ENCODE peak calls at places on chromosomes 13 and 19, in ten cellular contexts. D, U, G, V, S, X, P, T, W and I are unnamed samples.

GRCh38 chr13:43132228-43132627 is 108.8 kb downstream of the DNAJC15 start:
- DNase-seq in D (no peak), U (no peak), G (no peak), V (peak), S (no peak), X (no peak), P (no peak), T (peak), W (peak), I (no peak)

GRCh38 chr13:110027470-110028240 is 241.3 kb upstream of the IRS2 start:
- DNase-seq in D (no peak), U (no peak), G (no peak), V (no peak), S (no peak), X (no peak), P (no peak), T (no peak), W (no peak), I (no peak)

GRCh38 chr13:92173254-92173653 is 774.8 kb downstream of the GPC5 start:
- DNase-seq in D (no peak), U (no peak), G (no peak), V (no peak), S (no peak), X (no peak), P (no peak), T (no peak), W (no peak), I (no peak)

GRCh38 chr13:113209880-113210421 is 538 bp downstream of the CUL4A start:
- DNase-seq in D (no peak), U (peak), G (peak), V (no peak), S (no peak), X (no peak), P (peak), T (peak), W (peak), I (no peak)

GRCh38 chr13:104382941-104383340 is 1316.7 kb upstream of the SLC10A2 start:
- DNase-seq in D (no peak), U (no peak), G (no peak), V (no peak), S (peak), X (no peak), P (no peak), T (no peak), W (peak), I (no peak)

GRCh38 chr19:38545596-38545995 is 72.2 kb downstream of the MAP4K1 start:
- DNase-seq in D (no peak), U (no peak), G (no peak), V (no peak), S (no peak), X (no peak), P (no peak), T (no peak), W (no peak), I (no peak)

GRCh38 chr13:64273780-64274179 is 2858.1 kb upstream of the PCDH20 start:
- DNase-seq in D (no peak), U (no peak), G (no peak), V (no peak), S (no peak), X (no peak), P (no peak), T (no peak), W (no peak), I (no peak)

GRCh38 chr13:46479286-46479685 is 73.7 kb upstream of the LRCH1 start:
- DNase-seq in D (no peak), U (no peak), G (no peak), V (no peak), S (no peak), X (no peak), P (no peak), T (no peak), W (no peak), I (no peak)

GRCh38 chr13:30924321-30924720 is 8.1 kb upstream of the TEX26 start:
- DNase-seq in D (no peak), U (no peak), G (no peak), V (no peak), S (no peak), X (no peak), P (no peak), T (no peak), W (no peak), I (no peak)

GRCh38 chr13:24131749-24132148 is 28.8 kb upstream of the SPATA13 start:
- DNase-seq in D (no peak), U (no peak), G (no peak), V (no peak), S (no peak), X (no peak), P (no peak), T (no peak), W (no peak), I (no peak)

GRCh38 chr13:114313061-114313860 is 1.0 kb upstream of the CHAMP1 start:
- DNase-seq in D (no peak), U (no peak), G (no peak), V (no peak), S (no peak), X (no peak), P (peak), T (no peak), W (peak), I (no peak)

GRCh38 chr13:43020794-43021193 is 2.6 kb upstream of the DNAJC15 start:
- DNase-seq in D (no peak), U (no peak), G (no peak), V (no peak), S (no peak), X (no peak), P (no peak), T (no peak), W (no peak), I (no peak)

GRCh38 chr19:35171730-35172129 is 17.2 kb downstream of the FXYD5 start:
- DNase-seq in D (no peak), U (no peak), G (no peak), V (no peak), S (no peak), X (no peak), P (no peak), T (no peak), W (no peak), I (no peak)

GRCh38 chr13:29801737-29802305 is 48.6 kb downstream of the UBL3 start:
- DNase-seq in D (no peak), U (no peak), G (no peak), V (no peak), S (no peak), X (no peak), P (no peak), T (no peak), W (no peak), I (no peak)

GRCh38 chr19:19064098-19064722 is 416 bp downstream of the SLC25A42 start:
- DNase-seq in D (no peak), U (no peak), G (no peak), V (peak), S (no peak), X (no peak), P (no peak), T (no peak), W (no peak), I (no peak)

GRCh38 chr13:57878291-57878690 is 246.7 kb downstream of the PCDH17 start:
- DNase-seq in D (no peak), U (no peak), G (no peak), V (no peak), S (no peak), X (no peak), P (no peak), T (no peak), W (no peak), I (no peak)

GRCh38 chr13:20191902-20192469 is 752 bp downstream of the GJB2 start:
- DNase-seq in D (no peak), U (no peak), G (no peak), V (no peak), S (no peak), X (no peak), P (no peak), T (peak), W (peak), I (no peak)
- TF ChIP-seq CTCF in D (no peak), U (no peak), G (no peak), V (no peak), S (no peak), X (no peak), P (no peak), T (no peak), W (no peak), I (no peak)

GRCh38 chr13:27953671-27954405 is 15.3 kb downstream of the CDX2 start:
- DNase-seq in D (no peak), U (peak), G (peak), V (peak), S (peak), X (peak), P (peak), T (peak), W (peak), I (peak)
- TF ChIP-seq CTCF in D (no peak), U (peak), G (peak), V (peak), S (peak), X (peak), P (peak), T (peak), W (peak), I (peak)

DNA sequence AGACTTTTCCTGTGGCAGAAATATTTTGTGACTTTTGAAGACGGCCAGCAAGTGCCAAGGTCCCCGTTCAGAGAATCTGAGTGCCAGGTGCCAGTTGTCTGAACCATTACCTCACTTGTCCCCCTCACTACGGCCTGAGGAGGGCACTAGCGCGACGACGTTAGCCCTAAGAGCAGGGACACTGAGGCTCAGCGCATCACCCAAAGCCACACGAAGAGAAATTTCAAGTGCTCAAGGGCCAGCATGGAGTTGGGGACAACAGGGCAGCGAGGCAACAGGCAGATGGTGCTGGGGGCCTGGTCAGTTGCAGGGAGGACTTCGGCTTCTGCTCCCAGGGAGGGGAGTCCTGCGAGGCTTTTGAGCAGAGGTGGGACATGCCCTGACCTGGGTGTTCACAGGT is 9.5 kb upstream of the TYK2 start:
- DNase-seq in D (no peak), U (no peak), G (no peak), V (no peak), S (no peak), X (no peak), P (no peak), T (no peak), W (no peak), I (no peak)
- TF ChIP-seq CTCF in D (no peak), U (no peak), G (no peak), V (no peak), S (peak), X (peak), P (no peak), T (no peak), W (peak), I (no peak)

DNA sequence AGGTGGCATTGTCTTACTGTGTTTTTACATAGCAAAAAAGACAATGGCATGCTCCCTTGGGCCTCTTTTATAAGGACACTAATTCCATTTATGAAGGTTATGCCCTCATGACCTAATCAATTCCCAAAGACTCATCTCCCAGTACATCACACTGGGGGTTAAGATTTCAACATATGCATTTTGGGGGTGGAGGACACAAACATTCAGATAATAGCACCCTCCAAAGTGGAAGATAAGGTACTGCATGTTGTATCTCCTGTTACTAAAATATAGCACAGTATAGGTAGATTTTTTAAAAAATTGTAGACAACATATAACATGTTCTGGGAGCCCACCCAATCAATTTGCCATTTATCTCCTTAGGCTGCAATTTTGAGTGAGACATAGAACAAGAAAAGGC is 221.2 kb downstream of the LIG4 start:
- DNase-seq in D (no peak), U (no peak), G (no peak), V (no peak), S (no peak), X (no peak), P (no peak), T (no peak), W (no peak), I (no peak)
- TF ChIP-seq CTCF in D (no peak), U (no peak), G (no peak), V (no peak), S (no peak), X (no peak), P (no peak), T (no peak), W (no peak), I (no peak)

DNA sequence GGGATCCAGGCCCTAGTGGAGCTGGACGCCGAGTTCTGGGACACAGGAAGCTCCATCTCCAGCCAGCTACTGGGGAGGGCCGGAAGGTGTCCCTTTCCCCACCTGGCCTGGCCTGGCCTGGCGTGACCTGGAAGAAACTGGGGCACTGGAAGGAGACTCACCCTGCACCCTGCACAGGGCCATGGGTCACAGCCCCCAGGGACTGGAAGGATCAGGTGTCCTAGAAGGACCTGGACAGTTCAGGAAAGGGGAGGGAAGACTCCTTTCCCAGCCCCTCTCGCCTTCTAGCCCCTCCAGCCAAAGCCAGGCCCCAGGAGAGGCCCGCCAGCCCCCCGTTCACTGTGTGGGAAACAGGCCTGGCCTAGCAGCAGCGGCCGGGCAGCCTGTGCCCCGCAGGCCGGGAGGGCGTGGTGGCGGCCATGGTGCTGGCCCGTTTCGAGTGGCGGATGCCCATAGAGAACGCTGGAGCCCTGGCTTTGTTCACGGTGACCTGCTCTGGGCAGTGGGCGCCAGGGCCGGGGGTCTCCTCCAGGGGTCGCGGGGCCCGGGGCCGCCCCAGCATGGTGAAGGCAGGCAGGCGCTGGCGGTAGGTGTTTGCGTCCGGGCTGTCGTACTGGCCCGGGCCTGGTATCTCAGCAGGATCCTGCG is 2.8 kb upstream of the SHC2 start:
- DNase-seq in D (no peak), U (no peak), G (no peak), V (no peak), S (no peak), X (no peak), P (no peak), T (no peak), W (no peak), I (no peak)
- TF ChIP-seq CTCF in D (no peak), U (no peak), G (no peak), V (no peak), S (no peak), X (no peak), P (no peak), T (no peak), W (no peak), I (no peak)

GRCh38 chr13:74794582-74794981 is 660.4 kb upstream of the KLF12 start:
- DNase-seq in D (no peak), U (no peak), G (no peak), V (no peak), S (no peak), X (no peak), P (no peak), T (no peak), W (no peak), I (no peak)
- TF ChIP-seq CTCF in D (no peak), U (no peak), G (no peak), V (peak), S (peak), X (no peak), P (no peak), T (no peak), W (no peak), I (no peak)

GRCh38 chr13:20128459-20128927 is 32.4 kb downstream of the GJA3 start:
- DNase-seq in D (no peak), U (no peak), G (no peak), V (no peak), S (no peak), X (no peak), P (peak), T (peak), W (peak), I (no peak)
- TF ChIP-seq CTCF in D (no peak), U (peak), G (no peak), V (peak), S (peak), X (peak), P (no peak), T (no peak), W (peak), I (peak)

GRCh38 chr13:102846261-102847015 is 606 bp downstream of the ERCC5 start:
- DNase-seq in D (no peak), U (peak), G (peak), V (peak), S (no peak), X (no peak), P (peak), T (peak), W (peak), I (no peak)
- TF ChIP-seq CTCF in D (no peak), U (no peak), G (no peak), V (no peak), S (no peak), X (no peak), P (no peak), T (no peak), W (no peak), I (no peak)

GRCh38 chr19:48815870-48816501 is 5.2 kb upstream of the BCAT2 start:
- DNase-seq in D (no peak), U (no peak), G (no peak), V (no peak), S (no peak), X (no peak), P (no peak), T (no peak), W (peak), I (no peak)
- TF ChIP-seq CTCF in D (no peak), U (no peak), G (no peak), V (no peak), S (no peak), X (no peak), P (no peak), T (no peak), W (peak), I (no peak)

DNA sequence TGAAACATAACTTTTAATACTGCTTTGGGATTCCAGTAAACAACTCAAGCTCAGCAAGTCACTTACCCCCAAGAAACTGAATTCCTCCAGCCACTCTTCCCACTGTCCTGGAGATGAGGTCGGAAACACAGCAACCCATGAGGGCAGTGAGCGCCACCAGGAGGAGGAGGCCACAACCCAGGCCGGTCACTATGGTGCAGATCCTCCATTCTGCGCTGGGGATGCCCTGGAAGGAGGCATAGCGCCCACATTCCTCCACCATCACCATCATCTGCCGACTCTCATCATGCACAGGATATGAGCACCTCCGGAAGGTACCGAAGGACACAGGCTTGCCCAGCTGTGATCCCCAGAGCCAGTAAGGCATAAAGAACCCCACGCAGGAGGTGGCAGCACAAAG is 2.2 kb downstream of the LHFPL6 start:
- DNase-seq in D (no peak), U (no peak), G (no peak), V (peak), S (no peak), X (no peak), P (no peak), T (peak), W (no peak), I (no peak)
- TF ChIP-seq CTCF in D (no peak), U (no peak), G (no peak), V (peak), S (no peak), X (peak), P (no peak), T (no peak), W (no peak), I (peak)